ENCODE peak calls at places on chromosomes 4 and X, in four cellular contexts. F is HepG2, W is HCT116, T is K562. N is an unnamed sample.

GRCh38 chrX:41177297-41177696 is 92.1 kb downstream of the USP9X start:
- DNase-seq in F (no peak), W (no peak), T (no peak), N (no peak)

GRCh38 chr4:79661196-79661595 is 253.2 kb upstream of the GK2 start:
- DNase-seq in F (no peak), W (no peak), T (no peak), N (no peak)

GRCh38 chr4:137711502-137711901 is 179.2 kb upstream of the PCDH18 start:
- DNase-seq in F (no peak), W (no peak), T (no peak), N (no peak)

GRCh38 chr4:24910504-24910903 is 2.3 kb downstream of the CCDC149 start:
- DNase-seq in F (no peak), W (no peak), T (no peak), N (no peak)

GRCh38 chr4:38013461-38014366 is 53.5 kb downstream of the PTTG2 start:
- DNase-seq in F (no peak), W (peak), T (no peak), N (peak)

GRCh38 chr4:8261851-8262535 is 7.6 kb upstream of the HTRA3 start:
- DNase-seq in F (no peak), W (no peak), T (no peak), N (no peak)

GRCh38 chr4:185346975-185347601 is 48.6 kb downstream of the LRP2BP start:
- DNase-seq in F (no peak), W (no peak), T (no peak), N (no peak)

GRCh38 chrX:110036162-110037033 is 33.5 kb downstream of the TMEM164 start:
- DNase-seq in F (peak), W (no peak), T (no peak), N (no peak)

GRCh38 chr4:617644-618330 is 7.6 kb upstream of the PDE6B start:
- DNase-seq in F (no peak), W (no peak), T (no peak), N (no peak)

GRCh38 chrX:125205918-125206665 is 113.6 kb upstream of the TEX13C start:
- DNase-seq in F (no peak), W (no peak), T (no peak), N (no peak)

GRCh38 chr4:40865696-40866095 is 115.9 kb downstream of the NSUN7 start:
- DNase-seq in F (no peak), W (no peak), T (no peak), N (no peak)

GRCh38 chrX:132671229-132671641 is 182.4 kb upstream of the MBNL3 start:
- DNase-seq in F (no peak), W (no peak), T (no peak), N (no peak)

GRCh38 chrX:71955530-71956120 is 45.0 kb downstream of the NHSL2 start:
- DNase-seq in F (no peak), W (no peak), T (no peak), N (no peak)

GRCh38 chr4:38266616-38267015 is 306.4 kb downstream of the PTTG2 start:
- DNase-seq in F (peak), W (peak), T (peak), N (peak)

GRCh38 chr4:48420172-48420571 is 63.0 kb upstream of the SLC10A4 start:
- DNase-seq in F (no peak), W (no peak), T (no peak), N (no peak)

GRCh38 chrX:144791298-144791697 is 456.0 kb upstream of the SPANXN1 start:
- DNase-seq in F (no peak), W (no peak), T (no peak), N (no peak)

GRCh38 chrX:123217077-123217476 is 33.0 kb downstream of the GRIA3 start:
- DNase-seq in F (no peak), W (no peak), T (peak), N (no peak)

GRCh38 chr4:125123710-125124109 is 191.0 kb upstream of the FAT4 start:
- DNase-seq in F (no peak), W (no peak), T (no peak), N (no peak)

GRCh38 chrX:119240356-119240755 is 4.3 kb downstream of the PGRMC1 start:
- DNase-seq in F (no peak), W (no peak), T (no peak), N (no peak)

GRCh38 chrX:10090319-10090718 is 66.5 kb upstream of the CLCN4 start:
- DNase-seq in F (no peak), W (no peak), T (no peak), N (no peak)

GRCh38 chr4:74755486-74755885 is 38.8 kb downstream of the BTC start:
- DNase-seq in F (no peak), W (no peak), T (no peak), N (no peak)

GRCh38 chrX:290476-291166 is 9.4 kb downstream of the PLCXD1 start:
- DNase-seq in F (no peak), W (no peak), T (no peak), N (no peak)

GRCh38 chr4:188623314-188623854 is 484.1 kb downstream of the TRIML1 start:
- DNase-seq in F (no peak), W (no peak), T (no peak), N (no peak)

GRCh38 chr4:39054497-39054896 is 7.5 kb upstream of the KLHL5 start:
- DNase-seq in F (no peak), W (no peak), T (no peak), N (no peak)

GRCh38 chr4:42398448-42399355 is 1.4 kb downstream of the SHISA3 start:
- DNase-seq in F (no peak), W (no peak), T (no peak), N (no peak)

GRCh38 chr4:36324808-36325207 is 43.4 kb downstream of the DTHD1 start:
- DNase-seq in F (no peak), W (no peak), T (no peak), N (no peak)

GRCh38 chr4:186203391-186203802 is 12.0 kb downstream of the CYP4V2 start:
- DNase-seq in F (no peak), W (no peak), T (peak), N (no peak)

GRCh38 chr4:87032884-87033533 is 98.2 kb downstream of the AFF1 start:
- DNase-seq in F (peak), W (no peak), T (no peak), N (no peak)

GRCh38 chrX:22467571-22467970 is 194.9 kb downstream of the CBLL2 start:
- DNase-seq in F (no peak), W (no peak), T (no peak), N (no peak)

GRCh38 chr4:53432528-53433424 is 55.3 kb downstream of the FIP1L1 start:
- DNase-seq in F (no peak), W (no peak), T (no peak), N (no peak)
- TF ChIP-seq TCF7L2 in F (no peak), W (no peak), T (no peak), N (no peak)

GRCh38 chr4:7127591-7127990 is 59.7 kb upstream of the GRPEL1 start:
- DNase-seq in F (no peak), W (no peak), T (no peak), N (no peak)

GRCh38 chr4:7128234-7128633 is 60.4 kb upstream of the GRPEL1 start:
- DNase-seq in F (no peak), W (no peak), T (no peak), N (no peak)

GRCh38 chr4:7121174-7121573 is 53.3 kb upstream of the GRPEL1 start:
- DNase-seq in F (no peak), W (no peak), T (no peak), N (no peak)

GRCh38 chr4:7121861-7122653 is 54.2 kb upstream of the GRPEL1 start:
- DNase-seq in F (no peak), W (no peak), T (no peak), N (no peak)

GRCh38 chr4:7124643-7125442 is 57.0 kb upstream of the GRPEL1 start:
- DNase-seq in F (peak), W (no peak), T (no peak), N (no peak)
- TF ChIP-seq TCF7L2 in F (no peak), W (no peak), T (no peak), N (no peak)

DNA sequence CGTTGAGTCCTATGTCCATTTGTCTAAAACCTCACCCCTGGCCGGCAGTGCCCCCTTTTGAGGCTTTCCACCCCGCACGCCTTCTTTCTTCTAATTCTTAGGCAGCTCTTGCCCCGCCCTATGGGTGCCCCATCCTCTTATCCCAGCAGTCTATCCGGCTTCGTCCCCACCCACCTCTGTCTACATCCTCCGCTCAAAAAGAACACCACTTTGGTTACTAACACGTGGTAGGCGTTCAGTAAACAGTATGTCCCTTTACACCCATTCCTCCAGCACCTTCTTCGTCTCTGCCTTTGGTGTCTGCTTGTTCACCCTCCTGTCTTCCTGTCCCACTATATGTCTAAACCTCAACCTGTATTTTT is 39.2 kb downstream of the STARD8 start:
- DNase-seq in F (no peak), W (no peak), T (peak), N (no peak)
- TF ChIP-seq TCF7L2 in F (no peak), W (no peak), T (no peak), N (no peak)

DNA sequence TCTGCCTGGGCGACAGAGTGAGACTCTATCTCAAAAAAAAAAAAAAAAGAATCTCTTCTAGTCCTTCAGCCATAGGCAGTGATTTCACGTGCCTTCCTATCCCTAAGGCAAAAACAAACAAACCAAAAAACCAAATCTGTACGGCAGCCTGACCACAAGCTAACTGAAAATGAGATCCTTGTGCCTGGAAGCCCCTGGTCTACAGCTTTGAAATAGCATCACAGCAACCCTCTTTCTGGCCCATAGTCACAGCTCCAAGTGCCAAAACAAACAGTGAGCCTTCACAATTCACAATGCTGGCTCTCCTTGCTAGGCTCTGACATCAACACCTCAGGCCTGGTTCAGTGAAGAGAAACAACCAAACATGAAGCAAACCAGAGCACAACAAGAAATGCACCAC is 46.1 kb downstream of the TMEM150C start:
- DNase-seq in F (no peak), W (no peak), T (no peak), N (no peak)
- TF ChIP-seq TCF7L2 in F (no peak), W (no peak), T (no peak), N (no peak)

N was measured in Panc1.